ENCODE peak calls at places on chromosomes 6 and 20, in five cellular contexts. M is psoas muscle, L is transverse colon, U is fibroblast of pulmonary artery, Z is lower leg skin. B is an unnamed sample.

GRCh38 chr6:168100803-168101095 is 21.7 kb upstream of the FRMD1 start:
- DNase-seq in M (no peak), L (no peak), U (no peak), Z (no peak), B (no peak)

GRCh38 chr6:40344566-40345185 is 242.5 kb downstream of the LRFN2 start:
- DNase-seq in M (no peak), L (no peak), U (no peak), Z (peak; percentile 65), B (no peak)

GRCh38 chr6:55980627-55981211 is 105.3 kb upstream of the BMP5 start:
- DNase-seq in M (no peak), L (no peak), U (peak; percentile 68), Z (no peak), B (no peak)

GRCh38 chr6:7203939-7204338 is 96.2 kb downstream of the RREB1 start:
- DNase-seq in M (no peak), L (no peak), U (no peak), Z (no peak), B (no peak)

GRCh38 chr6:34359438-34360158 is 32.9 kb downstream of the NUDT3 start:
- DNase-seq in M (no peak), L (no peak), U (no peak), Z (no peak), B (no peak)

GRCh38 chr6:170022827-170023619 is 267.9 kb downstream of the DLL1 start:
- DNase-seq in M (no peak), L (no peak), U (no peak), Z (peak; percentile 82), B (no peak)

GRCh38 chr6:79544299-79544927 is 7.2 kb upstream of the LCA5 start:
- DNase-seq in M (no peak), L (no peak), U (peak; percentile 75), Z (no peak), B (peak; percentile 96)

GRCh38 chr20:20603339-20603990 is 109.0 kb downstream of the RALGAPA2 start:
- DNase-seq in M (no peak), L (no peak), U (no peak), Z (no peak), B (no peak)

GRCh38 chr6:4327841-4328240 is 192.5 kb upstream of the ECI2 start:
- DNase-seq in M (no peak), L (no peak), U (peak; percentile 34), Z (no peak), B (no peak)

GRCh38 chr20:21546355-21546754 is 32.5 kb upstream of the NKX2-2 start:
- DNase-seq in M (no peak), L (no peak), U (no peak), Z (no peak), B (no peak)

GRCh38 chr6:165986647-165987482 is 180.8 kb downstream of the TBXT start:
- DNase-seq in M (no peak), L (no peak), U (peak; percentile 54), Z (no peak), B (no peak)

GRCh38 chr6:32095338-32096086 is 13.6 kb downstream of the TNXB start:
- DNase-seq in M (no peak), L (no peak), U (no peak), Z (no peak), B (no peak)
- TF ChIP-seq CTCF in M (no peak), L (no peak), U (peak; percentile 3), Z (no peak), B (peak; percentile 28)

GRCh38 chr20:63653041-63653973 is at the start of gene STMN3:
- DNase-seq in M (peak; percentile 87), L (peak; percentile 83), U (peak; percentile 92), Z (peak; percentile 97), B (peak; percentile 54)
- H3K4me3 ChIP-seq in M (peak within 1 kb of the TSS; percentile 62), L (peak within 1 kb of the TSS; percentile 52), U (peak within 1 kb of the TSS; percentile 57), Z (peak within 1 kb of the TSS; percentile 31), B (peak within 1 kb of the TSS; percentile 40)

GRCh38 chr6:13229205-13230085 is 98.9 kb downstream of the TBC1D7 start:
- DNase-seq in M (no peak), L (no peak), U (peak; percentile 11), Z (peak; percentile 13), B (no peak)
- TF ChIP-seq CTCF in M (no peak), L (no peak), U (no peak), Z (no peak), B (no peak)

GRCh38 chr6:125637207-125637606 is 112.2 kb upstream of the HEY2 start:
- DNase-seq in M (no peak), L (no peak), U (no peak), Z (no peak), B (no peak)
- H3K4me3 ChIP-seq in M (no peak overlapping the region), L (no peak overlapping the region), U (no peak overlapping the region), Z (no peak overlapping the region), B (no peak overlapping the region)